ENCODE peak calls at places on chromosomes 13 and 19, in ten cellular contexts. One of them, this sample, is unnamed.

GRCh38 chr13:75867718-75868117 is 231.6 kb downstream of the LMO7 start:
- DNase-seq in mucosa of gallbladder: no peak
- DNase-seq in ACHN: no peak
- DNase-seq in DMS 273 treated with DMSO at 0.1 percent for 48 hours: no peak
- DNase-seq in HTR-8/SVneo: no peak
- DNase-seq in NCI-H1092: no peak
- DNase-seq in neural progenitor cell: no peak
- DNase-seq in fibroblast of pulmonary artery: no peak
- DNase-seq in stimulated activated CD8-positive, alpha-beta memory T cell treated with anti-CD3 and anti-CD28 coated beads, Interleukin-4, amount 100 ng/mL, for 4 hours: no peak
- DNase-seq in left lung: no peak
- DNase-seq in this sample: no peak

GRCh38 chr13:35720690-35721554 is 244.4 kb upstream of the MAB21L1 start:
- DNase-seq in mucosa of gallbladder: peak; percentile 20
- DNase-seq in ACHN: peak; percentile 50
- DNase-seq in DMS 273 treated with DMSO at 0.1 percent for 48 hours: no peak
- DNase-seq in HTR-8/SVneo: peak; percentile 65
- DNase-seq in NCI-H1092: peak; percentile 31
- DNase-seq in neural progenitor cell: peak; percentile 80
- DNase-seq in fibroblast of pulmonary artery: peak; percentile 55
- DNase-seq in stimulated activated CD8-positive, alpha-beta memory T cell treated with anti-CD3 and anti-CD28 coated beads, Interleukin-4, amount 100 ng/mL, for 4 hours: no peak
- DNase-seq in left lung: no peak
- DNase-seq in this sample: peak; percentile 56

GRCh38 chr13:94233401-94233800 is 246.1 kb downstream of the DCT start:
- DNase-seq in mucosa of gallbladder: peak; percentile 58
- DNase-seq in ACHN: peak; percentile 78
- DNase-seq in DMS 273 treated with DMSO at 0.1 percent for 48 hours: no peak
- DNase-seq in HTR-8/SVneo: peak; percentile 19
- DNase-seq in NCI-H1092: no peak
- DNase-seq in neural progenitor cell: no peak
- DNase-seq in fibroblast of pulmonary artery: peak; percentile 97
- DNase-seq in stimulated activated CD8-positive, alpha-beta memory T cell treated with anti-CD3 and anti-CD28 coated beads, Interleukin-4, amount 100 ng/mL, for 4 hours: no peak
- DNase-seq in left lung: no peak
- DNase-seq in this sample: no peak

GRCh38 chr19:14440049-14440448 is 6.9 kb downstream of the PKN1 start:
- DNase-seq in mucosa of gallbladder: peak; percentile 61
- DNase-seq in ACHN: no peak
- DNase-seq in DMS 273 treated with DMSO at 0.1 percent for 48 hours: no peak
- DNase-seq in HTR-8/SVneo: no peak
- DNase-seq in NCI-H1092: no peak
- DNase-seq in neural progenitor cell: no peak
- DNase-seq in fibroblast of pulmonary artery: no peak
- DNase-seq in stimulated activated CD8-positive, alpha-beta memory T cell treated with anti-CD3 and anti-CD28 coated beads, Interleukin-4, amount 100 ng/mL, for 4 hours: peak; percentile 61
- DNase-seq in left lung: peak; percentile 98
- DNase-seq in this sample: no peak

GRCh38 chr19:15467734-15468214 is 3.4 kb upstream of the RASAL3 start:
- DNase-seq in mucosa of gallbladder: no peak
- DNase-seq in ACHN: no peak
- DNase-seq in DMS 273 treated with DMSO at 0.1 percent for 48 hours: no peak
- DNase-seq in HTR-8/SVneo: no peak
- DNase-seq in NCI-H1092: no peak
- DNase-seq in neural progenitor cell: no peak
- DNase-seq in fibroblast of pulmonary artery: no peak
- DNase-seq in stimulated activated CD8-positive, alpha-beta memory T cell treated with anti-CD3 and anti-CD28 coated beads, Interleukin-4, amount 100 ng/mL, for 4 hours: no peak
- DNase-seq in left lung: no peak
- DNase-seq in this sample: no peak

GRCh38 chr19:2330632-2331284 is 2.3 kb downstream of the SPPL2B start:
- DNase-seq in mucosa of gallbladder: peak; percentile 83
- DNase-seq in ACHN: no peak
- DNase-seq in DMS 273 treated with DMSO at 0.1 percent for 48 hours: no peak
- DNase-seq in HTR-8/SVneo: no peak
- DNase-seq in NCI-H1092: no peak
- DNase-seq in neural progenitor cell: no peak
- DNase-seq in fibroblast of pulmonary artery: no peak
- DNase-seq in stimulated activated CD8-positive, alpha-beta memory T cell treated with anti-CD3 and anti-CD28 coated beads, Interleukin-4, amount 100 ng/mL, for 4 hours: no peak
- DNase-seq in left lung: no peak
- DNase-seq in this sample: no peak

GRCh38 chr19:1232231-1232637 is 5.6 kb downstream of the CBARP start:
- DNase-seq in mucosa of gallbladder: no peak
- DNase-seq in ACHN: no peak
- DNase-seq in DMS 273 treated with DMSO at 0.1 percent for 48 hours: no peak
- DNase-seq in HTR-8/SVneo: no peak
- DNase-seq in NCI-H1092: no peak
- DNase-seq in neural progenitor cell: no peak
- DNase-seq in fibroblast of pulmonary artery: no peak
- DNase-seq in stimulated activated CD8-positive, alpha-beta memory T cell treated with anti-CD3 and anti-CD28 coated beads, Interleukin-4, amount 100 ng/mL, for 4 hours: no peak
- DNase-seq in left lung: no peak
- DNase-seq in this sample: no peak

GRCh38 chr19:51365211-51366049 is 758 bp downstream of the ETFB start:
- DNase-seq in mucosa of gallbladder: peak; percentile 30
- DNase-seq in ACHN: peak; percentile 23
- DNase-seq in DMS 273 treated with DMSO at 0.1 percent for 48 hours: no peak
- DNase-seq in HTR-8/SVneo: no peak
- DNase-seq in NCI-H1092: no peak
- DNase-seq in neural progenitor cell: no peak
- DNase-seq in fibroblast of pulmonary artery: peak; percentile 57
- DNase-seq in stimulated activated CD8-positive, alpha-beta memory T cell treated with anti-CD3 and anti-CD28 coated beads, Interleukin-4, amount 100 ng/mL, for 4 hours: no peak
- DNase-seq in left lung: no peak
- DNase-seq in this sample: no peak

GRCh38 chr13:24033527-24034302 is 126.8 kb upstream of the SPATA13 start:
- DNase-seq in mucosa of gallbladder: no peak
- DNase-seq in ACHN: no peak
- DNase-seq in DMS 273 treated with DMSO at 0.1 percent for 48 hours: no peak
- DNase-seq in HTR-8/SVneo: no peak
- DNase-seq in NCI-H1092: no peak
- DNase-seq in neural progenitor cell: no peak
- DNase-seq in fibroblast of pulmonary artery: peak; percentile 96
- DNase-seq in stimulated activated CD8-positive, alpha-beta memory T cell treated with anti-CD3 and anti-CD28 coated beads, Interleukin-4, amount 100 ng/mL, for 4 hours: no peak
- DNase-seq in left lung: no peak
- DNase-seq in this sample: no peak

GRCh38 chr19:54851353-54851752 is 1.1 kb downstream of the KIR3DL2 start:
- DNase-seq in mucosa of gallbladder: no peak
- DNase-seq in ACHN: no peak
- DNase-seq in DMS 273 treated with DMSO at 0.1 percent for 48 hours: no peak
- DNase-seq in HTR-8/SVneo: no peak
- DNase-seq in NCI-H1092: no peak
- DNase-seq in neural progenitor cell: no peak
- DNase-seq in fibroblast of pulmonary artery: no peak
- DNase-seq in stimulated activated CD8-positive, alpha-beta memory T cell treated with anti-CD3 and anti-CD28 coated beads, Interleukin-4, amount 100 ng/mL, for 4 hours: no peak
- DNase-seq in left lung: no peak
- DNase-seq in this sample: no peak

GRCh38 chr13:99203601-99204579 is 3.2 kb downstream of the UBAC2 start:
- DNase-seq in mucosa of gallbladder: no peak
- DNase-seq in ACHN: no peak
- DNase-seq in DMS 273 treated with DMSO at 0.1 percent for 48 hours: no peak
- DNase-seq in HTR-8/SVneo: no peak
- DNase-seq in NCI-H1092: no peak
- DNase-seq in neural progenitor cell: no peak
- DNase-seq in fibroblast of pulmonary artery: no peak
- DNase-seq in stimulated activated CD8-positive, alpha-beta memory T cell treated with anti-CD3 and anti-CD28 coated beads, Interleukin-4, amount 100 ng/mL, for 4 hours: no peak
- DNase-seq in left lung: no peak
- DNase-seq in this sample: no peak

GRCh38 chr13:106343831-106344230 is 191.6 kb downstream of the EFNB2 start:
- DNase-seq in mucosa of gallbladder: no peak
- DNase-seq in ACHN: no peak
- DNase-seq in DMS 273 treated with DMSO at 0.1 percent for 48 hours: no peak
- DNase-seq in HTR-8/SVneo: no peak
- DNase-seq in NCI-H1092: no peak
- DNase-seq in neural progenitor cell: no peak
- DNase-seq in fibroblast of pulmonary artery: no peak
- DNase-seq in stimulated activated CD8-positive, alpha-beta memory T cell treated with anti-CD3 and anti-CD28 coated beads, Interleukin-4, amount 100 ng/mL, for 4 hours: no peak
- DNase-seq in left lung: no peak
- DNase-seq in this sample: no peak

GRCh38 chr13:97119899-97120745 is 102.0 kb upstream of the MBNL2 start:
- DNase-seq in mucosa of gallbladder: no peak
- DNase-seq in ACHN: no peak
- DNase-seq in DMS 273 treated with DMSO at 0.1 percent for 48 hours: no peak
- DNase-seq in HTR-8/SVneo: no peak
- DNase-seq in NCI-H1092: no peak
- DNase-seq in neural progenitor cell: no peak
- DNase-seq in fibroblast of pulmonary artery: no peak
- DNase-seq in stimulated activated CD8-positive, alpha-beta memory T cell treated with anti-CD3 and anti-CD28 coated beads, Interleukin-4, amount 100 ng/mL, for 4 hours: no peak
- DNase-seq in left lung: no peak
- DNase-seq in this sample: no peak

GRCh38 chr19:12987781-12988180 is 7.5 kb upstream of the NFIX start:
- DNase-seq in mucosa of gallbladder: no peak
- DNase-seq in ACHN: no peak
- DNase-seq in DMS 273 treated with DMSO at 0.1 percent for 48 hours: no peak
- DNase-seq in HTR-8/SVneo: no peak
- DNase-seq in NCI-H1092: no peak
- DNase-seq in neural progenitor cell: no peak
- DNase-seq in fibroblast of pulmonary artery: no peak
- DNase-seq in stimulated activated CD8-positive, alpha-beta memory T cell treated with anti-CD3 and anti-CD28 coated beads, Interleukin-4, amount 100 ng/mL, for 4 hours: no peak
- DNase-seq in left lung: no peak
- DNase-seq in this sample: no peak

GRCh38 chr13:98489446-98490194 is 87.3 kb downstream of the STK24 start:
- DNase-seq in mucosa of gallbladder: no peak
- DNase-seq in ACHN: no peak
- DNase-seq in DMS 273 treated with DMSO at 0.1 percent for 48 hours: no peak
- DNase-seq in HTR-8/SVneo: no peak
- DNase-seq in NCI-H1092: no peak
- DNase-seq in neural progenitor cell: no peak
- DNase-seq in fibroblast of pulmonary artery: no peak
- DNase-seq in stimulated activated CD8-positive, alpha-beta memory T cell treated with anti-CD3 and anti-CD28 coated beads, Interleukin-4, amount 100 ng/mL, for 4 hours: no peak
- DNase-seq in left lung: no peak
- DNase-seq in this sample: peak; percentile 9

This sample was measured in NCI-H524.